ENCODE peak calls at places on chromosome 3, in eight cellular contexts. One of them, this sample, is unnamed.
A peak's percentile ranks its signal among the peaks of the same experiment; 100 is the strongest.

GRCh38 chr3:12393894-12394293 is 90.4 kb upstream of the TSEN2 start:
- DNase-seq in ovary: no peak
- DNase-seq in suprapubic skin: no peak
- DNase-seq in Panc1: no peak
- DNase-seq in OCI-LY7: no peak
- DNase-seq in tibial artery: no peak
- DNase-seq in ascending aorta: no peak
- DNase-seq in effector memory CD4-positive, alpha-beta T cell: no peak
- DNase-seq in this sample: no peak

GRCh38 chr3:61562810-61563613 is 1.6 kb downstream of the PTPRG start:
- DNase-seq in suprapubic skin: peak; percentile 64
- DNase-seq in Panc1: no peak
- DNase-seq in ovary: peak; percentile 66
- DNase-seq in effector memory CD4-positive, alpha-beta T cell: no peak
- DNase-seq in tibial artery: peak; percentile 39
- DNase-seq in ascending aorta: peak; percentile 65
- DNase-seq in OCI-LY7: no peak
- DNase-seq in this sample: no peak

GRCh38 chr3:141000027-141000663 is 51.0 kb upstream of the SPSB4 start:
- DNase-seq in suprapubic skin: no peak
- DNase-seq in ascending aorta: peak; percentile 71
- DNase-seq in ovary: peak; percentile 72
- DNase-seq in Panc1: peak; percentile 41
- DNase-seq in tibial artery: peak; percentile 34
- DNase-seq in OCI-LY7: peak; percentile 39
- DNase-seq in effector memory CD4-positive, alpha-beta T cell: peak; percentile 16
- DNase-seq in this sample: peak; percentile 58

GRCh38 chr3:133745108-133745507 is 1.1 kb upstream of the TF start:
- DNase-seq in ovary: no peak
- DNase-seq in Panc1: no peak
- DNase-seq in effector memory CD4-positive, alpha-beta T cell: no peak
- DNase-seq in ascending aorta: no peak
- DNase-seq in OCI-LY7: no peak
- DNase-seq in tibial artery: no peak
- DNase-seq in suprapubic skin: no peak
- DNase-seq in this sample: no peak

GRCh38 chr3:5022187-5022965 is 43.1 kb downstream of the BHLHE40 start:
- DNase-seq in tibial artery: no peak
- DNase-seq in Panc1: peak; percentile 27
- DNase-seq in suprapubic skin: no peak
- DNase-seq in effector memory CD4-positive, alpha-beta T cell: no peak
- DNase-seq in ovary: no peak
- DNase-seq in OCI-LY7: no peak
- DNase-seq in ascending aorta: no peak
- DNase-seq in this sample: no peak

GRCh38 chr3:72632129-72632528 is 216.1 kb downstream of the SHQ1 start:
- DNase-seq in ovary: no peak
- DNase-seq in suprapubic skin: no peak
- DNase-seq in tibial artery: no peak
- DNase-seq in effector memory CD4-positive, alpha-beta T cell: no peak
- DNase-seq in Panc1: no peak
- DNase-seq in OCI-LY7: no peak
- DNase-seq in ascending aorta: no peak
- DNase-seq in this sample: no peak

GRCh38 chr3:195888981-195889842 is 19.1 kb downstream of the TNK2 start:
- DNase-seq in OCI-LY7: no peak
- DNase-seq in Panc1: no peak
- DNase-seq in effector memory CD4-positive, alpha-beta T cell: no peak
- DNase-seq in ascending aorta: no peak
- DNase-seq in ovary: no peak
- DNase-seq in tibial artery: no peak
- DNase-seq in suprapubic skin: no peak
- DNase-seq in this sample: no peak

GRCh38 chr3:155431856-155432570 is 138.5 kb upstream of the STRIT1 start:
- DNase-seq in effector memory CD4-positive, alpha-beta T cell: no peak
- DNase-seq in ovary: no peak
- DNase-seq in tibial artery: no peak
- DNase-seq in suprapubic skin: no peak
- DNase-seq in ascending aorta: no peak
- DNase-seq in OCI-LY7: no peak
- DNase-seq in Panc1: no peak
- DNase-seq in this sample: no peak

GRCh38 chr3:12371525-12372140 is 82.8 kb downstream of the PPARG start:
- DNase-seq in ovary: peak; percentile 53
- DNase-seq in ascending aorta: no peak
- DNase-seq in suprapubic skin: no peak
- DNase-seq in effector memory CD4-positive, alpha-beta T cell: no peak
- DNase-seq in Panc1: no peak
- DNase-seq in OCI-LY7: no peak
- DNase-seq in tibial artery: no peak
- DNase-seq in this sample: no peak

GRCh38 chr3:166837535-166837934 is 542.6 kb downstream of the ZBBX start:
- DNase-seq in ascending aorta: no peak
- DNase-seq in effector memory CD4-positive, alpha-beta T cell: no peak
- DNase-seq in ovary: no peak
- DNase-seq in suprapubic skin: no peak
- DNase-seq in OCI-LY7: peak; percentile 24
- DNase-seq in tibial artery: no peak
- DNase-seq in Panc1: no peak
- DNase-seq in this sample: no peak

GRCh38 chr3:27253831-27254230 is 115.4 kb downstream of the NEK10 start:
- DNase-seq in ovary: no peak
- DNase-seq in ascending aorta: no peak
- DNase-seq in OCI-LY7: peak; percentile 5
- DNase-seq in effector memory CD4-positive, alpha-beta T cell: no peak
- DNase-seq in suprapubic skin: no peak
- DNase-seq in tibial artery: peak; percentile 19
- DNase-seq in Panc1: no peak
- DNase-seq in this sample: no peak

GRCh38 chr3:189269356-189269755 is 97.6 kb downstream of the TPRG1 start:
- DNase-seq in effector memory CD4-positive, alpha-beta T cell: no peak
- DNase-seq in ovary: no peak
- DNase-seq in suprapubic skin: no peak
- DNase-seq in tibial artery: no peak
- DNase-seq in OCI-LY7: no peak
- DNase-seq in ascending aorta: no peak
- DNase-seq in Panc1: no peak
- DNase-seq in this sample: no peak

GRCh38 chr3:10249833-10250232 is 1.6 kb downstream of the TATDN2 start:
- DNase-seq in Panc1: no peak
- DNase-seq in OCI-LY7: no peak
- DNase-seq in ovary: no peak
- DNase-seq in suprapubic skin: no peak
- DNase-seq in tibial artery: no peak
- DNase-seq in effector memory CD4-positive, alpha-beta T cell: no peak
- DNase-seq in ascending aorta: no peak
- DNase-seq in this sample: no peak

GRCh38 chr3:161273589-161274218 is 52.6 kb downstream of the NMD3 start:
- DNase-seq in ovary: no peak
- DNase-seq in Panc1: no peak
- DNase-seq in suprapubic skin: no peak
- DNase-seq in ascending aorta: no peak
- DNase-seq in OCI-LY7: peak; percentile 60
- DNase-seq in effector memory CD4-positive, alpha-beta T cell: peak; percentile 19
- DNase-seq in tibial artery: no peak
- DNase-seq in this sample: peak; percentile 47

GRCh38 chr3:3998140-3998977 is 199.1 kb downstream of the LRRN1 start:
- DNase-seq in ascending aorta: no peak
- DNase-seq in OCI-LY7: peak; percentile 47
- DNase-seq in ovary: no peak
- DNase-seq in tibial artery: no peak
- DNase-seq in suprapubic skin: no peak
- DNase-seq in effector memory CD4-positive, alpha-beta T cell: no peak
- DNase-seq in Panc1: peak; percentile 36
- DNase-seq in this sample: no peak

GRCh38 chr3:180705619-180706018 is 26.3 kb upstream of the CCDC39 start:
- DNase-seq in OCI-LY7: no peak
- DNase-seq in effector memory CD4-positive, alpha-beta T cell: no peak
- DNase-seq in Panc1: no peak
- DNase-seq in tibial artery: no peak
- DNase-seq in suprapubic skin: no peak
- DNase-seq in ascending aorta: no peak
- DNase-seq in ovary: no peak
- DNase-seq in this sample: no peak

GRCh38 chr3:161339517-161340500 is 31.5 kb downstream of the SPTSSB start:
- DNase-seq in ovary: no peak
- DNase-seq in effector memory CD4-positive, alpha-beta T cell: no peak
- DNase-seq in tibial artery: no peak
- DNase-seq in ascending aorta: no peak
- DNase-seq in OCI-LY7: no peak
- DNase-seq in suprapubic skin: no peak
- DNase-seq in Panc1: no peak
- DNase-seq in this sample: no peak

GRCh38 chr3:100796556-100796955 is 87.3 kb downstream of the TFG start:
- DNase-seq in ovary: no peak
- DNase-seq in Panc1: no peak
- DNase-seq in suprapubic skin: no peak
- DNase-seq in effector memory CD4-positive, alpha-beta T cell: no peak
- DNase-seq in tibial artery: no peak
- DNase-seq in OCI-LY7: peak; percentile 8
- DNase-seq in ascending aorta: no peak
- DNase-seq in this sample: no peak

GRCh38 chr3:38598791-38599190 is 50.7 kb downstream of the SCN5A start:
- DNase-seq in ascending aorta: no peak
- DNase-seq in effector memory CD4-positive, alpha-beta T cell: no peak
- DNase-seq in OCI-LY7: no peak
- DNase-seq in tibial artery: no peak
- DNase-seq in ovary: peak; percentile 13
- DNase-seq in suprapubic skin: no peak
- DNase-seq in Panc1: no peak
- DNase-seq in this sample: no peak

GRCh38 chr3:164144824-164145223 is 933.5 kb downstream of the SI start:
- DNase-seq in effector memory CD4-positive, alpha-beta T cell: no peak
- DNase-seq in tibial artery: no peak
- DNase-seq in OCI-LY7: no peak
- DNase-seq in ovary: no peak
- DNase-seq in suprapubic skin: no peak
- DNase-seq in Panc1: no peak
- DNase-seq in ascending aorta: no peak
- DNase-seq in this sample: no peak
- H3K9me3 ChIP-seq in effector memory CD4-positive, alpha-beta T cell: no peaks in the 10 kb centered on the region
- H3K9me3 ChIP-seq in tibial artery: no peaks in the 10 kb centered on the region
- H3K9me3 ChIP-seq in OCI-LY7: peaks cover 20% of the 10 kb centered on the region
- H3K9me3 ChIP-seq in ovary: no peaks in the 10 kb centered on the region
- H3K9me3 ChIP-seq in suprapubic skin: no peaks in the 10 kb centered on the region
- H3K9me3 ChIP-seq in Panc1: peaks cover 25% of the 10 kb centered on the region
- H3K9me3 ChIP-seq in ascending aorta: peaks cover 5% of the 10 kb centered on the region
- H3K9me3 ChIP-seq in this sample: no peaks in the 10 kb centered on the region

GRCh38 chr3:122033018-122033417 is 11.0 kb upstream of the ILDR1 start:
- DNase-seq in OCI-LY7: no peak
- DNase-seq in tibial artery: no peak
- DNase-seq in ovary: no peak
- DNase-seq in Panc1: no peak
- DNase-seq in ascending aorta: no peak
- DNase-seq in suprapubic skin: no peak
- DNase-seq in effector memory CD4-positive, alpha-beta T cell: no peak
- DNase-seq in this sample: no peak

GRCh38 chr3:122030381-122031122 is 8.5 kb upstream of the ILDR1 start:
- DNase-seq in effector memory CD4-positive, alpha-beta T cell: no peak
- DNase-seq in OCI-LY7: no peak
- DNase-seq in tibial artery: no peak
- DNase-seq in suprapubic skin: no peak
- DNase-seq in ovary: no peak
- DNase-seq in Panc1: no peak
- DNase-seq in ascending aorta: no peak
- DNase-seq in this sample: peak; percentile 6

GRCh38 chr3:122025296-122025695 is 3.2 kb upstream of the ILDR1 start:
- DNase-seq in effector memory CD4-positive, alpha-beta T cell: no peak
- DNase-seq in suprapubic skin: no peak
- DNase-seq in Panc1: no peak
- DNase-seq in OCI-LY7: peak; percentile 73
- DNase-seq in ovary: no peak
- DNase-seq in ascending aorta: no peak
- DNase-seq in tibial artery: no peak
- DNase-seq in this sample: no peak

GRCh38 chr3:122031123-122031468 is 9.0 kb upstream of the ILDR1 start:
- DNase-seq in ascending aorta: no peak
- DNase-seq in tibial artery: no peak
- DNase-seq in OCI-LY7: no peak
- DNase-seq in effector memory CD4-positive, alpha-beta T cell: no peak
- DNase-seq in Panc1: no peak
- DNase-seq in suprapubic skin: no peak
- DNase-seq in ovary: no peak
- DNase-seq in this sample: no peak
- H3K4me3 ChIP-seq in ascending aorta: no peak overlapping the region
- H3K4me3 ChIP-seq in tibial artery: no peak overlapping the region
- H3K4me3 ChIP-seq in OCI-LY7: no peak overlapping the region
- H3K4me3 ChIP-seq in effector memory CD4-positive, alpha-beta T cell: no peak overlapping the region
- H3K4me3 ChIP-seq in Panc1: no peak overlapping the region
- H3K4me3 ChIP-seq in suprapubic skin: no peak overlapping the region
- H3K4me3 ChIP-seq in ovary: no peak overlapping the region
- H3K4me3 ChIP-seq in this sample: no peak overlapping the region

DNA sequence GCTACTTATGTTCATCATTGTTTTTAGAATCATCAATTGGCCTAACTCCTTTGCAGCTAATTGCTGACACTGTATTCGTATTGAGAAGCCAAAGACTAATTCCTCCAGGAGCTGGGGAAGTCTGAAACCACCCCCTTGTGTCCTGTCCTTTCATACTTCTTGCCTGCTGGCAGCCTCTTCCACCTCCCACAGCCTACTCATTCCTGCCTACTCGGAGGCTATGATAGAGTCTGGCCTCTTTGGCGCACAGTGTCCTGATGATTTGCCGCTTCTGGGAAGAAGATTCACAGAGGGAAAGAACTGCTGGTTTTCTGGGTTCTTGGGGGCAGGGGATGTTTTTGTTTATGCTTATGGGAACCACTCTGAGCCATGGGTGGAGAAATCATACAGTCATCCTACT is 21.9 kb upstream of the SCAANT1 start:
- DNase-seq in ascending aorta: no peak
- DNase-seq in tibial artery: no peak
- DNase-seq in suprapubic skin: no peak
- DNase-seq in Panc1: no peak
- DNase-seq in OCI-LY7: no peak
- DNase-seq in effector memory CD4-positive, alpha-beta T cell: no peak
- DNase-seq in ovary: no peak
- DNase-seq in this sample: no peak
- H3K27ac ChIP-seq in ascending aorta: no peak overlapping the region
- H3K27ac ChIP-seq in tibial artery: no peak overlapping the region
- H3K27ac ChIP-seq in suprapubic skin: no peak overlapping the region
- H3K27ac ChIP-seq in Panc1: no peak overlapping the region
- H3K27ac ChIP-seq in OCI-LY7: peak overlapping the region; percentile 78
- H3K27ac ChIP-seq in effector memory CD4-positive, alpha-beta T cell: no peak overlapping the region
- H3K27ac ChIP-seq in ovary: no peak overlapping the region
- H3K27ac ChIP-seq in this sample: no peak overlapping the region

DNA sequence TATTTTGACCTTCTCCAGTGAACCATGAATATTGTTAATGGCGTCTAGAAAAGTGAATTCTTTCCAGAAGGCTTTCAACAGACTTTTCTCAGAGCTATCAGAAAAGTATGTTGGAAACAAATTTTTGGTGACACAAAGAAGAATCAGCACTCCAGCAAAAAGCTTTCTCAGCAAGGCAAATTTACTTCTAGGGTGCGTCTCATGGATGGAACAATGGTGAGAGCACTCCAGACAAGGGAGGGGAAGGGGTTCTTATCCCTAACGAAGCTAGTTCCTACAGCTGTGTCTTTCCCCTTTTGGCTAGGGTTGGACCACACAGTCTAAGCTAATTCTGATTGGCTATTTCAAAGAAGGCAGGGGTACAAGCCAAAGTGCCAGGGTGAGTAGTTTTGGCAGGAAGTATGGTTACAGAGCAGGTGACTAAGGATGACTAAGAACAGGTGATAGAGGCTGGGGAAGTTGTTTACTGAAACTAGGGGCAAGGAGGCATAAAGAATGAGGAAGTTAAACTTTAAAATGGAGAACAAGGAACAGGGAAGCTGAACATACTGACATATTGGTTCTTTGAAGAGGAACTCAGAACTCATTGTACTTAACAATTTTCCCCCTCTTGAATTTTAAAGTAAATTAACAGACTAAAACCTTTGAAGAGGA is 959.8 kb downstream of the NAALADL2 start:
- DNase-seq in suprapubic skin: no peak
- DNase-seq in Panc1: no peak
- DNase-seq in OCI-LY7: peak; percentile 60
- DNase-seq in ascending aorta: no peak
- DNase-seq in ovary: no peak
- DNase-seq in tibial artery: no peak
- DNase-seq in effector memory CD4-positive, alpha-beta T cell: no peak
- DNase-seq in this sample: no peak
- H3K9me3 ChIP-seq in suprapubic skin: peaks cover 27% of the 10 kb centered on the region
- H3K9me3 ChIP-seq in Panc1: peaks cover 7% of the 10 kb centered on the region
- H3K9me3 ChIP-seq in OCI-LY7: peaks cover 35% of the 10 kb centered on the region
- H3K9me3 ChIP-seq in ascending aorta: peaks cover 33% of the 10 kb centered on the region
- H3K9me3 ChIP-seq in ovary: no peaks in the 10 kb centered on the region
- H3K9me3 ChIP-seq in tibial artery: no peaks in the 10 kb centered on the region
- H3K9me3 ChIP-seq in effector memory CD4-positive, alpha-beta T cell: peaks cover 6% of the 10 kb centered on the region
- H3K9me3 ChIP-seq in this sample: peaks cover 4% of the 10 kb centered on the region

This sample was measured in CD8-positive, alpha-beta memory T cell.